ENCODE peak calls at places on chromosome 20, in six cellular contexts. Z is adrenal gland; H is central memory CD4-positive, alpha-beta T cell; V is NCI-H1436; T is stimulated activated CD8-positive, alpha-beta memory T cell treated with anti-CD3 and anti-CD28 coated beads, Interleukin-15, amount 100 ng/mL, for 4 hours; P is lung. J is an unnamed sample.
A peak's percentile ranks its signal among the peaks of the same experiment; 100 is the strongest.

GRCh38 chr20:59377046-59377445 is 76.6 kb downstream of the EDN3 start:
- DNase-seq in T (no peak), P (no peak), V (no peak), H (no peak), Z (no peak), J (no peak)

GRCh38 chr20:10910535-10911239 is 236.9 kb upstream of the JAG1 start:
- DNase-seq in P (no peak), H (no peak), T (no peak), Z (no peak), V (no peak), J (no peak)

GRCh38 chr20:37984018-37984785 is 49.1 kb downstream of the TTI1 start:
- DNase-seq in Z (peak; percentile 70), H (no peak), V (peak; percentile 36), P (no peak), T (no peak), J (no peak)

GRCh38 chr20:5149892-5150225 is 23.1 kb downstream of the CDS2 start:
- DNase-seq in P (no peak), T (no peak), H (no peak), Z (no peak), V (no peak), J (no peak)

GRCh38 chr20:47727170-47727880 is 58.0 kb downstream of the SULF2 start:
- DNase-seq in H (peak; percentile 87), T (peak; percentile 35), P (peak; percentile 69), V (no peak), Z (peak; percentile 41), J (no peak)

GRCh38 chr20:4012631-4013030 is 2.7 kb downstream of the RNF24 start:
- DNase-seq in H (no peak), V (no peak), P (no peak), T (no peak), Z (no peak), J (no peak)

GRCh38 chr20:44548171-44548678 is 26.4 kb upstream of the SERINC3 start:
- DNase-seq in H (no peak), T (no peak), P (no peak), Z (no peak), V (no peak), J (no peak)

GRCh38 chr20:3929713-3930060 is 40.5 kb downstream of the PANK2 start:
- DNase-seq in P (no peak), T (no peak), Z (no peak), V (no peak), H (no peak), J (no peak)

GRCh38 chr20:41249781-41250281 is 67.7 kb downstream of the ZHX3 start:
- DNase-seq in V (no peak), P (no peak), H (no peak), T (no peak), Z (no peak), J (no peak)

GRCh38 chr20:17771206-17772004 is 71.6 kb downstream of the BANF2 start:
- DNase-seq in P (peak; percentile 38), T (no peak), H (no peak), Z (peak; percentile 8), V (peak; percentile 26), J (no peak)

GRCh38 chr20:51586005-51586440 is 43.5 kb upstream of the NFATC2 start:
- DNase-seq in P (no peak), T (no peak), V (no peak), H (no peak), Z (no peak), J (no peak)

GRCh38 chr20:910132-910839 is 5.8 kb downstream of the ANGPT4 start:
- DNase-seq in V (no peak), H (no peak), P (no peak), Z (no peak), T (no peak), J (peak; percentile 60)

GRCh38 chr20:62088258-62089127 is 22.8 kb upstream of the TAF4 start:
- DNase-seq in Z (peak; percentile 40), H (no peak), V (no peak), P (no peak), T (no peak), J (no peak)

GRCh38 chr20:52540489-52540888 is 348.9 kb upstream of the ZFP64 start:
- DNase-seq in P (no peak), Z (peak; percentile 8), T (no peak), H (no peak), V (no peak), J (no peak)

GRCh38 chr20:46673394-46674252 is 15.6 kb downstream of the TP53RK start:
- DNase-seq in V (no peak), Z (no peak), P (no peak), H (no peak), T (no peak), J (no peak)

GRCh38 chr20:54657268-54657826 is 182.0 kb downstream of the DOK5 start:
- DNase-seq in V (no peak), P (no peak), T (no peak), H (no peak), Z (no peak), J (no peak)

GRCh38 chr20:63957004-63957689 is 931 bp upstream of the UCKL1 start:
- DNase-seq in Z (peak; percentile 71), T (peak; percentile 51), H (peak; percentile 56), V (peak; percentile 72), P (peak; percentile 64), J (no peak)

GRCh38 chr20:51631011-51631950 is 88.8 kb upstream of the NFATC2 start:
- DNase-seq in V (no peak), P (peak; percentile 39), T (no peak), Z (peak; percentile 52), H (no peak), J (peak; percentile 25)

GRCh38 chr20:47800619-47801018 is 15.3 kb upstream of the SULF2 start:
- DNase-seq in V (no peak), T (no peak), Z (no peak), H (no peak), P (no peak), J (no peak)

GRCh38 chr20:62583424-62583920 is 58.8 kb upstream of the SLCO4A1 start:
- DNase-seq in V (no peak), P (no peak), T (no peak), Z (peak; percentile 20), H (no peak), J (no peak)

GRCh38 chr20:40494238-40494637 is 194.8 kb downstream of the MAFB start:
- DNase-seq in P (peak; percentile 41), T (no peak), H (no peak), Z (peak; percentile 61), V (no peak), J (no peak)

GRCh38 chr20:38649275-38649891 is 47.8 kb downstream of the ARHGAP40 start:
- DNase-seq in Z (peak; percentile 31), H (no peak), T (no peak), P (no peak), V (peak; percentile 61), J (no peak)

GRCh38 chr20:49468412-49468811 is 14.1 kb downstream of the KCNB1 start:
- DNase-seq in P (no peak), T (no peak), V (no peak), Z (no peak), H (no peak), J (no peak)

GRCh38 chr20:59789641-59790040 is 143.8 kb downstream of the SYCP2 start:
- DNase-seq in H (no peak), Z (no peak), P (no peak), T (no peak), V (no peak), J (no peak)

GRCh38 chr20:51227744-51228143 is 204.8 kb upstream of the KCNG1 start:
- DNase-seq in P (no peak), T (no peak), V (no peak), Z (no peak), H (no peak), J (no peak)

GRCh38 chr20:24694157-24694726 is 224.8 kb downstream of the SYNDIG1 start:
- DNase-seq in Z (no peak), T (no peak), H (no peak), V (no peak), P (peak; percentile 22), J (no peak)

GRCh38 chr20:11278461-11278860 is 604.7 kb upstream of the JAG1 start:
- DNase-seq in P (no peak), V (no peak), T (no peak), Z (no peak), H (no peak), J (no peak)

GRCh38 chr20:62159835-62160234 is 16.3 kb downstream of the SS18L1 start:
- DNase-seq in T (peak; percentile 11), Z (no peak), P (no peak), H (no peak), V (no peak), J (no peak)

GRCh38 chr20:4470375-4470774 is 251.3 kb upstream of the PRND start:
- DNase-seq in Z (no peak), V (no peak), H (no peak), T (no peak), P (no peak), J (no peak)

GRCh38 chr20:46767127-46767761 is 57.8 kb downstream of the SLC2A10 start:
- DNase-seq in V (peak; percentile 59), Z (peak; percentile 34), H (no peak), T (no peak), P (no peak), J (no peak)

GRCh38 chr20:16647875-16648597 is 74.8 kb upstream of the KIF16B start:
- DNase-seq in P (no peak), Z (no peak), T (no peak), H (no peak), V (no peak), J (no peak)